ENCODE peak calls at places on chromosomes 6 and 20, in five cellular contexts. Y, X, K, S and U are unnamed samples.

GRCh38 chr6:21382821-21383455 is 210.6 kb upstream of the SOX4 start:
- DNase-seq in Y (no peak), X (no peak), K (no peak), S (no peak), U (no peak)

GRCh38 chr6:5851261-5851757 is 155.4 kb downstream of the NRN1 start:
- DNase-seq in Y (peak), X (peak), K (no peak), S (no peak), U (peak)

GRCh38 chr6:145814501-145815350 is at the start of gene FBXO30:
- DNase-seq in Y (peak), X (peak), K (peak), S (peak), U (peak)

GRCh38 chr6:136525586-136526195 is 24.5 kb downstream of the MAP7 start:
- DNase-seq in Y (no peak), X (no peak), K (no peak), S (no peak), U (no peak)

GRCh38 chr6:111813247-111814162 is 59.7 kb downstream of the FYN start:
- DNase-seq in Y (no peak), X (no peak), K (no peak), S (no peak), U (no peak)

GRCh38 chr20:47857142-47857993 is 72.1 kb upstream of the SULF2 start:
- DNase-seq in Y (no peak), X (no peak), K (no peak), S (peak), U (no peak)

GRCh38 chr6:111651185-111652034 is 45.7 kb upstream of the TRAF3IP2 start:
- DNase-seq in Y (no peak), X (no peak), K (no peak), S (no peak), U (no peak)

GRCh38 chr6:166494757-166495486 is 91.6 kb downstream of the RAMACL start:
- DNase-seq in Y (no peak), X (no peak), K (no peak), S (no peak), U (no peak)

GRCh38 chr6:149482542-149483261 is 2.1 kb downstream of the ZC3H12D start:
- DNase-seq in Y (no peak), X (no peak), K (no peak), S (no peak), U (no peak)

GRCh38 chr6:44542401-44543116 is 155.1 kb downstream of the CDC5L start:
- DNase-seq in Y (peak), X (no peak), K (no peak), S (no peak), U (peak)

GRCh38 chr6:90472716-90473115 is 114.2 kb downstream of the MAP3K7 start:
- DNase-seq in Y (no peak), X (no peak), K (no peak), S (no peak), U (no peak)

GRCh38 chr6:136859430-136859829 is 37.0 kb downstream of the PEX7 start:
- DNase-seq in Y (no peak), X (no peak), K (no peak), S (no peak), U (no peak)

GRCh38 chr6:37819802-37820712 is 530 bp downstream of the ZFAND3 start:
- DNase-seq in Y (peak), X (no peak), K (peak), S (peak), U (peak)

GRCh38 chr6:133262804-133263203 is 21.6 kb downstream of the EYA4 start:
- DNase-seq in Y (no peak), X (no peak), K (no peak), S (no peak), U (no peak)

GRCh38 chr20:44888226-44889103 is 3.0 kb downstream of the YWHAB start:
- DNase-seq in Y (no peak), X (no peak), K (no peak), S (peak), U (no peak)

GRCh38 chr20:31979713-31980426 is 11.9 kb downstream of the XKR7 start:
- DNase-seq in Y (no peak), X (no peak), K (no peak), S (no peak), U (no peak)

GRCh38 chr6:75128881-75129570 is 76.8 kb downstream of the COL12A1 start:
- DNase-seq in Y (no peak), X (no peak), K (no peak), S (no peak), U (no peak)

GRCh38 chr6:127302728-127303675 is 36.3 kb downstream of the RNF146 start:
- DNase-seq in Y (no peak), X (peak), K (no peak), S (peak), U (no peak)

GRCh38 chr6:127900935-127901334 is at the start of gene THEMIS:
- DNase-seq in Y (no peak), X (no peak), K (no peak), S (no peak), U (no peak)

GRCh38 chr6:142026471-142026870 is 106.3 kb upstream of the GJE1 start:
- DNase-seq in Y (no peak), X (no peak), K (no peak), S (no peak), U (no peak)

DNA sequence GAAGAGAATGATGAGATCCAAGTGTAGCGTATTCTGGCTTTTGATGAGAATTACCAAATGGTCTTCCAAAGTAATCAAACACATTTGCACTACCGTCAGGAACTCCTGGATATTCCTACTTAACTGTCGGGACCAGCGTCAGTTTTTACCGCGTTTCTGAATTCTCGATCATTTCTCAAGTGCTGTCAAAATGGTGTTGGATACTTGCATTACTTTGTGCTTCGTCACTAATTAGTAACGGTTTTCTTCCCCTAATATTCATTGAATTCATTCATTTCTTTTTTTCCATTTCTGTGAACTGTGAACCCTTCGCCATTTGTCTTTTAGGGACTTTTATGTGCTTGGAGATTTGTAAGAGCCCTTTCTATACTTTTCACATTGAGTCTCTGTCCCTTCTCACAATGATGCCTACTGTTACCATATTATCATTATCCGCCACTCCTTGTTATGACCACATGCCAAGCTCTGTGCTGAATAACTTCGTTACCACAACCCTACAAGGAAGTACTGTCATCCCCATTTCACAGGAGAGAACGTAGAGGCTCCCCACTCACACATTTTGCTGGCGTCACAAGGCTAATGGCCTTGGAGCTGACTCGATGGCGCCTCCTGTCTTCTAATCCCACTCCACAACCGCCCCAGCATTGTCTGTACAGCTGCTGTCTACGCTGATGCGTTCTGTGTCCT is 74.2 kb upstream of the QKI start:
- DNase-seq in Y (no peak), X (peak), K (no peak), S (no peak), U (no peak)
- TF ChIP-seq SP1 in Y (no peak), X (no peak), K (no peak), S (no peak), U (no peak)

GRCh38 chr6:154606457-154606856 is 96.0 kb upstream of the CNKSR3 start:
- DNase-seq in Y (no peak), X (no peak), K (peak), S (no peak), U (no peak)
- TF ChIP-seq CREB1 in Y (no peak), X (no peak), K (peak), S (no peak), U (no peak)

GRCh38 chr20:13913517-13913916 is 76.9 kb downstream of the SEL1L2 start:
- DNase-seq in Y (no peak), X (no peak), K (no peak), S (no peak), U (no peak)
- TF ChIP-seq SP1 in Y (no peak), X (no peak), K (no peak), S (no peak), U (no peak)

GRCh38 chr20:25288291-25289181 is 40.7 kb downstream of the PYGB start:
- DNase-seq in Y (no peak), X (no peak), K (peak), S (no peak), U (no peak)

GRCh38 chr20:25286917-25287316 is 39.0 kb downstream of the PYGB start:
- DNase-seq in Y (no peak), X (no peak), K (no peak), S (no peak), U (peak)

GRCh38 chr20:25289886-25290597 is 42.2 kb downstream of the PYGB start:
- DNase-seq in Y (no peak), X (no peak), K (no peak), S (no peak), U (no peak)

GRCh38 chr20:25285856-25286798 is 38.2 kb downstream of the PYGB start:
- DNase-seq in Y (peak), X (no peak), K (no peak), S (no peak), U (peak)

GRCh38 chr20:25287631-25288290 is 39.9 kb downstream of the PYGB start:
- DNase-seq in Y (no peak), X (no peak), K (no peak), S (no peak), U (no peak)
- TF ChIP-seq CREB1 in Y (no peak), X (no peak), K (no peak), S (no peak), U (no peak)

GRCh38 chr20:50491926-50492634 is 18.1 kb upstream of the PTPN1 start:
- DNase-seq in Y (no peak), X (no peak), K (no peak), S (no peak), U (no peak)
- TF ChIP-seq SP1 in Y (no peak), X (no peak), K (no peak), S (no peak), U (no peak)

GRCh38 chr6:11133281-11133680 is 21.8 kb upstream of the ERVFRD-1 start:
- DNase-seq in Y (no peak), X (no peak), K (no peak), S (no peak), U (no peak)
- TF ChIP-seq CREB1 in Y (no peak), X (no peak), K (no peak), S (no peak), U (no peak)

GRCh38 chr6:150539568-150539967 is 60.1 kb upstream of the PLEKHG1 start:
- DNase-seq in Y (no peak), X (no peak), K (no peak), S (no peak), U (no peak)
- TF ChIP-seq SP1 in Y (no peak), X (no peak), K (no peak), S (no peak), U (no peak)

GRCh38 chr6:78517399-78517798 is 350.0 kb upstream of the IRAK1BP1 start:
- DNase-seq in Y (no peak), X (no peak), K (no peak), S (no peak), U (no peak)

GRCh38 chr6:78511019-78511418 is 356.3 kb upstream of the IRAK1BP1 start:
- DNase-seq in Y (no peak), X (no peak), K (no peak), S (no peak), U (no peak)

GRCh38 chr6:78513856-78514255 is 353.5 kb upstream of the IRAK1BP1 start:
- DNase-seq in Y (no peak), X (no peak), K (no peak), S (no peak), U (no peak)
- TF ChIP-seq CREB1 in Y (no peak), X (no peak), K (no peak), S (no peak), U (no peak)

GRCh38 chr20:63124092-63124781 is 91.7 kb downstream of the YTHDF1 start:
- DNase-seq in Y (no peak), X (no peak), K (no peak), S (no peak), U (peak)
- TF ChIP-seq SP1 in Y (no peak), X (no peak), K (no peak), S (no peak), U (no peak)

DNA sequence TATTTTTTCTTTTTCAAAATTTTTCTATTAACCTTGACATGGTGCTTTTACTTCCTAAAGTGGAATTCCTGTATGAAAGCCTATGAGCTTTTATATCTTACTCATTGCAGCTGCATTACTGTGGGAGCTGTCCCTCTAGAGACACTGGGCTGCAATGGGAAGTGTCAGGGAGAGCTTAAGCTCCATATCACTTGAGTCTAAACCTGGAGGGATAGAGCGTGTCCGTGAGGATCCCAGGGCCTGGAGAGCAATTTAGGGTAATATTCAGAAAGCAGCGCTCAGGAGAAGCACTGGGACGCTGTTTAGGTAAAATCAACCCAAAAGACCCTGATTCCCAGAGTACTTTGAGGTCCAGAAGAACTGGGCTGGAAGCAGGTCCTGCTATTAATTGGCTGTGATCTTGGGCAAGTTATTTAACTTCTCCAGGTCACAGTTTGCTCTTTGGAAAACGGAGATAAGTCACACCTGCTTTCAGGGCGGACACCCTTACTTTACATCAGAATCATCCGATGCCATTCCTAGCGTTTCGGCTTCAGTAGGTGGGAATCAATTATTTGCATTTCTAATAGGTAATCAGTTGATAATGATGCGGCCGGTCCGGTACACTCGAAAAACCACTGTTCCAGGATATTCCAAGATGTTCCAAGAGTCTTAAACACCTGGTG is 628 bp upstream of the ERGIC3 start:
- DNase-seq in Y (no peak), X (no peak), K (no peak), S (no peak), U (no peak)
- TF ChIP-seq CREB1 in Y (no peak), X (no peak), K (no peak), S (no peak), U (no peak)